ENCODE peak calls at places on chromosomes 3 and 15, in nine cellular contexts. R is AG09309, Q is psoas muscle, O is pancreas, T is testis, S is adrenal gland, D is mammary epithelial cell, E is cardiac fibroblast, M is fibroblast of pulmonary artery. Y is an unnamed sample.

GRCh38 chr3:134034005-134034785 is 4.5 kb upstream of the SLCO2A1 start:
- DNase-seq in R (peak; percentile 25), Q (no peak), O (no peak), T (no peak), S (no peak), D (no peak), E (no peak), M (no peak), Y (no peak)

GRCh38 chr15:98599911-98600685 is 48.2 kb upstream of the IGF1R start:
- DNase-seq in R (peak; percentile 4), Q (no peak), O (peak; percentile 74), T (peak; percentile 50), S (peak; percentile 59), D (peak; percentile 58), E (peak; percentile 84), M (peak; percentile 77), Y (peak; percentile 48)

GRCh38 chr15:101617390-101617965 is 34.7 kb downstream of the TM2D3 start:
- DNase-seq in R (no peak), Q (no peak), O (no peak), T (no peak), S (no peak), D (no peak), E (peak; percentile 49), M (peak; percentile 49), Y (no peak)

GRCh38 chr15:31853370-31853769 is 176.9 kb upstream of the CHRNA7 start:
- DNase-seq in R (no peak), Q (no peak), O (no peak), T (no peak), S (no peak), D (no peak), E (no peak), M (no peak), Y (no peak)

GRCh38 chr15:63892794-63893441 is 59.2 kb upstream of the HERC1 start:
- DNase-seq in R (no peak), Q (no peak), O (no peak), T (no peak), S (no peak), D (no peak), E (no peak), M (no peak), Y (no peak)

GRCh38 chr3:72492240-72492639 is 356.0 kb downstream of the SHQ1 start:
- DNase-seq in R (peak; percentile 86), Q (peak; percentile 85), O (no peak), T (peak; percentile 38), S (peak; percentile 96), D (peak; percentile 94), E (peak; percentile 94), M (peak; percentile 89), Y (peak; percentile 95)

GRCh38 chr3:174229916-174230315 is 629.2 kb upstream of the NAALADL2 start:
- DNase-seq in R (no peak), Q (no peak), O (no peak), T (no peak), S (no peak), D (no peak), E (peak; percentile 18), M (peak; percentile 9), Y (no peak)

GRCh38 chr15:68372291-68372811 is 59.6 kb downstream of the ITGA11 start:
- DNase-seq in R (no peak), Q (no peak), O (no peak), T (peak; percentile 42), S (peak; percentile 58), D (peak; percentile 20), E (peak; percentile 57), M (peak; percentile 56), Y (peak; percentile 52)

GRCh38 chr15:78640527-78640839 is 527 bp downstream of the CHRNB4 start:
- DNase-seq in R (no peak), Q (no peak), O (no peak), T (no peak), S (no peak), D (no peak), E (no peak), M (no peak), Y (no peak)

GRCh38 chr3:101725192-101725889 is 927 bp downstream of the CEP97 start:
- DNase-seq in R (no peak), Q (peak; percentile 21), O (peak; percentile 23), T (peak; percentile 65), S (peak; percentile 64), D (no peak), E (peak; percentile 22), M (peak; percentile 19), Y (peak; percentile 29)

GRCh38 chr15:89127054-89127702 is 38.9 kb downstream of the ABHD2 start:
- DNase-seq in R (no peak), Q (peak; percentile 51), O (no peak), T (no peak), S (no peak), D (peak; percentile 74), E (no peak), M (no peak), Y (no peak)

GRCh38 chr3:14124223-14124614 is 451 bp downstream of the CHCHD4 start:
- DNase-seq in R (no peak), Q (peak; percentile 71), O (peak; percentile 69), T (peak; percentile 85), S (peak; percentile 84), D (peak; percentile 35), E (peak; percentile 64), M (peak; percentile 39), Y (no peak)

GRCh38 chr3:62496509-62496908 is 123.2 kb upstream of the FEZF2 start:
- DNase-seq in R (no peak), Q (no peak), O (no peak), T (no peak), S (no peak), D (no peak), E (no peak), M (no peak), Y (no peak)

GRCh38 chr3:62497156-62497555 is 123.8 kb upstream of the FEZF2 start:
- DNase-seq in R (no peak), Q (no peak), O (no peak), T (no peak), S (no peak), D (no peak), E (no peak), M (no peak), Y (no peak)

DNA sequence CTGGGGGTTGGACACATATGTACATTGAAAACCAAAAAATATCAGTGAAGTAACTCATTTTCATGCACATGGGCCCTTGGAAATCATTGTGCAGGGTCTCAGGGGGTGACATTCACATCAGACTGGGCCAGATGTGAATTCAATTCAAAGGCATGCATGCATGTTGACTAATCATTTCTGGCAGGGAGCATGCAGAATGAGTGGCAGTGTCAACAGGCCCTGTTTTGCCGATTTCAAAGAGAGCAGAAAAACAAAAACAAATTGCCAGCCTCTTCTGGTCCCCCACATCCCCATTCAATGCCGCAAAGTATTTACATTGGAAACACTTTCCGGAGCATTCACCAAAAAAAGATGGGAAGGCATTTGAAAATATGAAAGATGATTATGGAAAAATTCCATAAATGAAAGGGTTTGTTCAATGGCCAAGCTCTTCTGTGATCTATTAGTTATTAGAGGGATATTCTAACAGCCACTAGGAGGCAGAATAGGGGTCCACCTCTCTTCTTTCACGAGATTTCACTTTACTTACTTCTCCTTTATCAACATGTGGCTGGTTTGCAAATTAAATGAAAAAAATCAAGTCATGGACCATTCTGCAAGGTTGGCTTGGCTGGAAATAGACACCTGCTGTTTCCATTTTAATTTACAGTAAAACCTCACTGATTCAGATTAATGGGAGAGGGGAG is 119.9 kb upstream of the FEZF2 start:
- DNase-seq in R (no peak), Q (no peak), O (no peak), T (no peak), S (no peak), D (no peak), E (no peak), M (no peak), Y (no peak)
- TF ChIP-seq CTCF in R (peak; percentile 8), Q (no peak), O (no peak), T (no peak), S (no peak), D (peak; percentile 29), E (peak; percentile 27), M (peak; percentile 31), Y (peak; percentile 28)

GRCh38 chr3:178508443-178508825 is 27.8 kb upstream of the KCNMB2 start:
- DNase-seq in R (no peak), Q (no peak), O (no peak), T (no peak), S (no peak), D (no peak), E (no peak), M (no peak), Y (no peak)
- H3K4me3 ChIP-seq in R (no peak overlapping the region), Q (no peak overlapping the region), O (no peak overlapping the region), T (no peak overlapping the region), S (no peak overlapping the region), D (no peak overlapping the region), E (no peak overlapping the region), M (no peak overlapping the region), Y (no peak overlapping the region)

GRCh38 chr15:77071338-77072223 is 672 bp upstream of the TSPAN3 start:
- DNase-seq in R (no peak), Q (no peak), O (no peak), T (no peak), S (no peak), D (no peak), E (no peak), M (no peak), Y (no peak)

GRCh38 chr15:77074350-77074749 is 3.4 kb upstream of the TSPAN3 start:
- DNase-seq in R (no peak), Q (no peak), O (no peak), T (no peak), S (no peak), D (no peak), E (no peak), M (no peak), Y (no peak)

GRCh38 chr15:77081971-77082370 is 11.1 kb upstream of the TSPAN3 start:
- DNase-seq in R (no peak), Q (no peak), O (no peak), T (no peak), S (no peak), D (no peak), E (no peak), M (no peak), Y (no peak)

GRCh38 chr15:77075528-77075927 is 4.6 kb upstream of the TSPAN3 start:
- DNase-seq in R (no peak), Q (no peak), O (no peak), T (peak; percentile 32), S (peak; percentile 72), D (peak; percentile 57), E (no peak), M (no peak), Y (peak; percentile 29)

DNA sequence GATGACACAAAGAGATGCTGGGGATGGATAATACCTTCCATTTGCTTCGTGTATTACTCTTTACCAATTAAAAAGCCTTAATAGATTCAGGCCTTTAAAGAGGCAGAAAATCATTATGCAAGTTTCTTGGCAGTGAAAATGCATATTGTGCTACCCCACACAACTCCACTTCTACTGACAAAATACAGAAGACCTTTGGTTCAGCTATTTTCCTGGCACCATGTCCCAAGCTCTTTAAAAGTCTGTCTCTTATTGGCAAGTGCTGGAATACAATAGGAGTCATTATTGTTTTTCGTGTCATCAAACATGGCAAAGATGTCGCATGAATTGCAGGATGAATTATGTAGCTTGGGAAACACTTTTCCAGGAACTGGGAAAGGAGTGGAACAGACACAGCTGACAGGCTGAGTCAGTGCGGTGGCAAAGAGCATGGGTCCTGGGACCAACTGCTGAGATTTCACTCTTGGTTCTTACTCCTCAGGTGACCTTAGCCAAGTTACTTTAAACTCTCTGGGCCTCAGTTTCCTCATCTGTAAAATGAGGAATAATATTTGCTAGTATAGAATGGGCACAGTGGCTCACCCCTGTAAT is 5.5 kb upstream of the TSPAN3 start:
- DNase-seq in R (no peak), Q (no peak), O (no peak), T (no peak), S (no peak), D (no peak), E (peak; percentile 35), M (no peak), Y (no peak)
- TF ChIP-seq CTCF in R (no peak), Q (no peak), O (no peak), T (no peak), S (no peak), D (no peak), E (no peak), M (no peak), Y (no peak)

GRCh38 chr3:142999881-143000280 is 1.5 kb upstream of the U2SURP start:
- DNase-seq in R (no peak), Q (no peak), O (no peak), T (no peak), S (no peak), D (peak; percentile 15), E (peak; percentile 27), M (no peak), Y (no peak)
- H3K4me3 ChIP-seq in R (no peak overlapping the region), Q (peak overlapping the region; percentile 94), O (no peak overlapping the region), T (no peak overlapping the region), S (no peak overlapping the region), D (peak overlapping the region; percentile 67), E (no peak overlapping the region), M (peak overlapping the region; percentile 96), Y (peak overlapping the region; percentile 99)